ENCODE peak calls at places on chromosomes 2 and 18, in six cellular contexts. One of them, this sample, is unnamed.

GRCh38 chr2:149346272-149346671 is 15.9 kb downstream of the LYPD6 start:
- DNase-seq in HFF-Myc: no peak
- DNase-seq in adrenal gland: no peak
- DNase-seq in endodermal cell: no peak
- DNase-seq in right atrium auricular region: no peak
- DNase-seq in brain microvascular endothelial cell: no peak
- DNase-seq in this sample: no peak

GRCh38 chr2:42722328-42723190 is 41.4 kb downstream of the OXER1 start:
- DNase-seq in adrenal gland: peak
- DNase-seq in right atrium auricular region: peak
- DNase-seq in HFF-Myc: peak
- DNase-seq in brain microvascular endothelial cell: peak
- DNase-seq in endodermal cell: peak
- DNase-seq in this sample: no peak

GRCh38 chr2:70385966-70386595 is 84.2 kb upstream of the FAM136A start:
- DNase-seq in HFF-Myc: no peak
- DNase-seq in endodermal cell: peak
- DNase-seq in brain microvascular endothelial cell: peak
- DNase-seq in right atrium auricular region: no peak
- DNase-seq in adrenal gland: no peak
- DNase-seq in this sample: no peak

GRCh38 chr2:227280895-227281294 is 44.2 kb upstream of the MFF start:
- DNase-seq in adrenal gland: no peak
- DNase-seq in endodermal cell: no peak
- DNase-seq in right atrium auricular region: no peak
- DNase-seq in HFF-Myc: no peak
- DNase-seq in brain microvascular endothelial cell: peak
- DNase-seq in this sample: no peak

GRCh38 chr2:85755122-85756027 is 1.6 kb downstream of the ATOH8 start:
- DNase-seq in brain microvascular endothelial cell: no peak
- DNase-seq in right atrium auricular region: no peak
- DNase-seq in adrenal gland: no peak
- DNase-seq in endodermal cell: no peak
- DNase-seq in HFF-Myc: no peak
- DNase-seq in this sample: no peak

GRCh38 chr2:239833728-239834109 is 191.4 kb downstream of the NDUFA10 start:
- DNase-seq in brain microvascular endothelial cell: no peak
- DNase-seq in right atrium auricular region: peak
- DNase-seq in adrenal gland: no peak
- DNase-seq in HFF-Myc: no peak
- DNase-seq in endodermal cell: peak
- DNase-seq in this sample: no peak

GRCh38 chr2:7012141-7012809 is 95.1 kb downstream of the RNF144A start:
- DNase-seq in endodermal cell: no peak
- DNase-seq in right atrium auricular region: no peak
- DNase-seq in HFF-Myc: no peak
- DNase-seq in adrenal gland: no peak
- DNase-seq in brain microvascular endothelial cell: peak
- DNase-seq in this sample: no peak

GRCh38 chr2:12412898-12413305 is 303.8 kb upstream of the TRIB2 start:
- DNase-seq in endodermal cell: no peak
- DNase-seq in adrenal gland: peak
- DNase-seq in HFF-Myc: no peak
- DNase-seq in right atrium auricular region: no peak
- DNase-seq in brain microvascular endothelial cell: peak
- DNase-seq in this sample: no peak

GRCh38 chr2:17851731-17852585 is 26.5 kb upstream of the KCNS3 start:
- DNase-seq in adrenal gland: peak
- DNase-seq in HFF-Myc: peak
- DNase-seq in right atrium auricular region: no peak
- DNase-seq in endodermal cell: peak
- DNase-seq in brain microvascular endothelial cell: peak
- DNase-seq in this sample: peak

GRCh38 chr2:61536086-61536722 is 2.0 kb downstream of the XPO1 start:
- DNase-seq in endodermal cell: peak
- DNase-seq in right atrium auricular region: no peak
- DNase-seq in brain microvascular endothelial cell: peak
- DNase-seq in adrenal gland: no peak
- DNase-seq in HFF-Myc: no peak
- DNase-seq in this sample: peak

GRCh38 chr2:183519371-183520056 is 395.3 kb downstream of the NUP35 start:
- DNase-seq in adrenal gland: no peak
- DNase-seq in brain microvascular endothelial cell: no peak
- DNase-seq in HFF-Myc: no peak
- DNase-seq in endodermal cell: no peak
- DNase-seq in right atrium auricular region: no peak
- DNase-seq in this sample: no peak

GRCh38 chr2:113973856-113974255 is 84.0 kb downstream of the ACTR3 start:
- DNase-seq in adrenal gland: no peak
- DNase-seq in right atrium auricular region: no peak
- DNase-seq in endodermal cell: no peak
- DNase-seq in brain microvascular endothelial cell: no peak
- DNase-seq in HFF-Myc: no peak
- DNase-seq in this sample: no peak

GRCh38 chr2:236507393-236508085 is 62.1 kb upstream of the ACKR3 start:
- DNase-seq in right atrium auricular region: no peak
- DNase-seq in endodermal cell: peak
- DNase-seq in adrenal gland: peak
- DNase-seq in brain microvascular endothelial cell: no peak
- DNase-seq in HFF-Myc: no peak
- DNase-seq in this sample: no peak

GRCh38 chr2:190404487-190404886 is 3.7 kb upstream of the MFSD6 start:
- DNase-seq in endodermal cell: peak
- DNase-seq in adrenal gland: peak
- DNase-seq in brain microvascular endothelial cell: peak
- DNase-seq in right atrium auricular region: no peak
- DNase-seq in HFF-Myc: no peak
- DNase-seq in this sample: no peak

GRCh38 chr18:45384137-45384998 is 230.9 kb upstream of the SLC14A2 start:
- DNase-seq in adrenal gland: peak
- DNase-seq in brain microvascular endothelial cell: peak
- DNase-seq in HFF-Myc: peak
- DNase-seq in endodermal cell: peak
- DNase-seq in right atrium auricular region: no peak
- DNase-seq in this sample: peak

GRCh38 chr18:47184419-47185050 is 8.4 kb upstream of the IER3IP1 start:
- DNase-seq in endodermal cell: no peak
- DNase-seq in right atrium auricular region: no peak
- DNase-seq in HFF-Myc: peak
- DNase-seq in adrenal gland: peak
- DNase-seq in brain microvascular endothelial cell: peak
- DNase-seq in this sample: peak

GRCh38 chr2:42758751-42759150 is 5.2 kb downstream of the OXER1 start:
- DNase-seq in right atrium auricular region: no peak
- DNase-seq in adrenal gland: no peak
- DNase-seq in endodermal cell: no peak
- DNase-seq in HFF-Myc: no peak
- DNase-seq in brain microvascular endothelial cell: no peak
- DNase-seq in this sample: no peak

GRCh38 chr18:22309191-22309590 is 108.5 kb downstream of the CTAGE1 start:
- DNase-seq in brain microvascular endothelial cell: peak
- DNase-seq in right atrium auricular region: no peak
- DNase-seq in adrenal gland: no peak
- DNase-seq in HFF-Myc: peak
- DNase-seq in endodermal cell: no peak
- DNase-seq in this sample: no peak

GRCh38 chr18:45755936-45756335 is 32.0 kb downstream of the SLC14A1 start:
- DNase-seq in adrenal gland: peak
- DNase-seq in brain microvascular endothelial cell: peak
- DNase-seq in HFF-Myc: no peak
- DNase-seq in endodermal cell: no peak
- DNase-seq in right atrium auricular region: peak
- DNase-seq in this sample: no peak

GRCh38 chr18:8777846-8778245 is 72.5 kb downstream of the MTCL1 start:
- DNase-seq in HFF-Myc: no peak
- DNase-seq in endodermal cell: no peak
- DNase-seq in right atrium auricular region: no peak
- DNase-seq in brain microvascular endothelial cell: no peak
- DNase-seq in adrenal gland: no peak
- DNase-seq in this sample: no peak

GRCh38 chr2:65227035-65227470 is 578 bp upstream of the ACTR2 start:
- DNase-seq in adrenal gland: no peak
- DNase-seq in HFF-Myc: no peak
- DNase-seq in endodermal cell: no peak
- DNase-seq in right atrium auricular region: no peak
- DNase-seq in brain microvascular endothelial cell: no peak
- DNase-seq in this sample: no peak

GRCh38 chr2:145221032-145221431 is 701.1 kb upstream of the ZEB2 start:
- DNase-seq in adrenal gland: no peak
- DNase-seq in HFF-Myc: no peak
- DNase-seq in right atrium auricular region: no peak
- DNase-seq in brain microvascular endothelial cell: no peak
- DNase-seq in endodermal cell: no peak
- DNase-seq in this sample: no peak

GRCh38 chr2:161419338-161419965 is 3.4 kb downstream of the TBR1 start:
- DNase-seq in HFF-Myc: no peak
- DNase-seq in adrenal gland: no peak
- DNase-seq in endodermal cell: no peak
- DNase-seq in right atrium auricular region: no peak
- DNase-seq in brain microvascular endothelial cell: no peak
- DNase-seq in this sample: no peak
- H3K4me3 ChIP-seq in HFF-Myc: no peak
- H3K4me3 ChIP-seq in adrenal gland: no peak
- H3K4me3 ChIP-seq in endodermal cell: peak
- H3K4me3 ChIP-seq in right atrium auricular region: no peak
- H3K4me3 ChIP-seq in brain microvascular endothelial cell: no peak
- H3K4me3 ChIP-seq in this sample: no peak

DNA sequence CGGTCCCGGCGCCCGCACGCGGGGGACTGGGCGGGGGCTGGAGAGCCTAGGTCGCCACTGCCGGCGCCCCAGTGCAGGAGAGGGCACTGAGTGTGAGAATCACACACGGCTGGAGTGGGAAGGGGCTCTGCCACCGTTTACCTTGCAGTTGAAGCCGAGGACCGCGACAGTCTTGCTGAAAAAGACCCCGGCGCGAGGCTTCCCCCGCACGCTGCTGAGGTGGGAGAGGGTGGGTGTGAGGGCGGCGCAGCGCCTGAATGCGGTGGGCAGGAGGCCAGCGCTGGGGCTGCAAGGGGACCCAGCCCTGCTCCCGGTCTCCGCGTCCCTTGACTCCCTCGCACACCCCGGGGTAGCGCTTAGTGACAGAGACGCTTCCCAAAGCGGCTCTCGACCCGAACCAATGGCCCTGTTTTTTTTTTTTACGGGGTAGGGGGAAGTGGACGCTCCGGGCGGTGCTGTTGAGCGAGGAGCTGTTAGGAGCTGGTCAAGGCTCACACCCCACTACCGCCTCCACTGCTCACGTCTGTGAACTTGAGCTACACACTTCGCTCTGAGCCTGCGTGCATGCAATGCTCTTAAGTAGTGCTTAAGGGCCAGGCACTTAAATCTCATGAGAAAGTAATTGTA is 794 bp downstream of the NOTO start:
- DNase-seq in brain microvascular endothelial cell: no peak
- DNase-seq in endodermal cell: peak
- DNase-seq in right atrium auricular region: no peak
- DNase-seq in adrenal gland: no peak
- DNase-seq in HFF-Myc: no peak
- DNase-seq in this sample: no peak
- H3K4me3 ChIP-seq in brain microvascular endothelial cell: no peak
- H3K4me3 ChIP-seq in endodermal cell: no peak
- H3K4me3 ChIP-seq in right atrium auricular region: no peak
- H3K4me3 ChIP-seq in adrenal gland: no peak
- H3K4me3 ChIP-seq in HFF-Myc: no peak
- H3K4me3 ChIP-seq in this sample: no peak

GRCh38 chr18:71068338-71068737 is 779.5 kb downstream of the SOCS6 start:
- DNase-seq in HFF-Myc: no peak
- DNase-seq in right atrium auricular region: no peak
- DNase-seq in endodermal cell: no peak
- DNase-seq in adrenal gland: no peak
- DNase-seq in brain microvascular endothelial cell: no peak
- DNase-seq in this sample: no peak
- H3K4me3 ChIP-seq in HFF-Myc: no peak
- H3K4me3 ChIP-seq in right atrium auricular region: no peak
- H3K4me3 ChIP-seq in endodermal cell: no peak
- H3K4me3 ChIP-seq in adrenal gland: no peak
- H3K4me3 ChIP-seq in brain microvascular endothelial cell: no peak
- H3K4me3 ChIP-seq in this sample: no peak

DNA sequence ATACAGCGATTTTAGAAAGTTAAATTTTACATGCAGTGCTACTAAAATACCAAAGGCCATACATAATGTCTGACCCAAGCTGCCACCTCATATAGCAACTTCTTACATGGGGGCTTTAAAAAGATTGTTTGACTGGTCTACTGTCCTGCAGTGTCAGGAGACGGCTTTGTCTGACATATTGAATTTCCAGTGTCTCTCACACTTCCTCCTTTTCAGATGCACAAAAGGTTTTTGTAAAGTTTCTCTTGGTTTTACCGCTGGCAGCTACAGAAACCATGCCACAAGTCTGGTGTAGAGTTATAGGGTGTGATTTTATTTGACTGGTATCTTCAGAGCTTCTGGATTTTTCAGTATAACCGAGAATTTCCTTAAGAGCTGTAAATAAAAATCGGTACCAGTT is 1.1 kb upstream of the ASAP2 start:
- DNase-seq in right atrium auricular region: peak
- DNase-seq in adrenal gland: no peak
- DNase-seq in endodermal cell: no peak
- DNase-seq in HFF-Myc: no peak
- DNase-seq in brain microvascular endothelial cell: no peak
- DNase-seq in this sample: no peak
- H3K4me3 ChIP-seq in right atrium auricular region: no peak
- H3K4me3 ChIP-seq in adrenal gland: no peak
- H3K4me3 ChIP-seq in endodermal cell: peak
- H3K4me3 ChIP-seq in HFF-Myc: peak
- H3K4me3 ChIP-seq in brain microvascular endothelial cell: no peak
- H3K4me3 ChIP-seq in this sample: peak

DNA sequence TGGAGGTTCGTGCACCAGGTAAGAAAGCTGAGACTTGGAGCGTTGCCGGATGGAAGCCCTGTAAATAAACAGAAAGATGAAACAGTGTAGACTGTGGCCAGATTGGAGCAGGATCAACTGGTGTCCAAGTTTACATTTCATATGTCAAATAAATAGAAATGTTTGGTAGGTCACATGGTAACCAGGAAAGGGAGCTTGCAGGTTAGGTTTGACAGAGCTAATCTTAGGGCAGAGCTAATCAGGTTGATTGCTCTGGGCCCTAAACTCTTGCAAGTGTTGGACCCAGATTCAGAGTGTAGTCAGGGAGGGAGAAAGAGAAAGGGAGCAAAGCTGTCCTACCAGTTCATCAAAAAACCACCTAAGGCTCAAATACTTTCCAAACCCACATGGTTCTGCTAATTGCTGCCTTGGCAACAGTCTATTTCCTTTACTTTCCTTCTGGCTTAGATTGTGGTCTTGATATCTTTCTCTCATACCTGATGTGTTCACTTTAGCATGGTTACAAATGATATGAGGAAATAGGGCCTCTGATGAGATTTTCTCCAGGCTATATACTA is 63.2 kb downstream of the G6PC2 start:
- DNase-seq in adrenal gland: no peak
- DNase-seq in HFF-Myc: no peak
- DNase-seq in brain microvascular endothelial cell: no peak
- DNase-seq in endodermal cell: no peak
- DNase-seq in right atrium auricular region: no peak
- DNase-seq in this sample: no peak
- H3K4me3 ChIP-seq in adrenal gland: no peak
- H3K4me3 ChIP-seq in HFF-Myc: no peak
- H3K4me3 ChIP-seq in brain microvascular endothelial cell: no peak
- H3K4me3 ChIP-seq in endodermal cell: no peak
- H3K4me3 ChIP-seq in right atrium auricular region: no peak
- H3K4me3 ChIP-seq in this sample: no peak

GRCh38 chr2:102245266-102246151 is 58.7 kb downstream of the IL1RL2 start:
- DNase-seq in brain microvascular endothelial cell: no peak
- DNase-seq in endodermal cell: peak
- DNase-seq in adrenal gland: no peak
- DNase-seq in HFF-Myc: no peak
- DNase-seq in right atrium auricular region: peak
- DNase-seq in this sample: no peak
- H3K4me3 ChIP-seq in brain microvascular endothelial cell: no peak
- H3K4me3 ChIP-seq in endodermal cell: no peak
- H3K4me3 ChIP-seq in adrenal gland: no peak
- H3K4me3 ChIP-seq in HFF-Myc: no peak
- H3K4me3 ChIP-seq in right atrium auricular region: no peak
- H3K4me3 ChIP-seq in this sample: no peak

GRCh38 chr2:196426122-196426521 is 213.4 kb upstream of the CCDC150 start:
- DNase-seq in adrenal gland: no peak
- DNase-seq in right atrium auricular region: no peak
- DNase-seq in brain microvascular endothelial cell: no peak
- DNase-seq in endodermal cell: no peak
- DNase-seq in HFF-Myc: no peak
- DNase-seq in this sample: no peak
- H3K4me3 ChIP-seq in adrenal gland: no peak
- H3K4me3 ChIP-seq in right atrium auricular region: no peak
- H3K4me3 ChIP-seq in brain microvascular endothelial cell: no peak
- H3K4me3 ChIP-seq in endodermal cell: no peak
- H3K4me3 ChIP-seq in HFF-Myc: no peak
- H3K4me3 ChIP-seq in this sample: no peak